ENCODE peak calls at places on chromosome 10, in nine cellular contexts. One of them, this sample, is unnamed.

GRCh38 chr10:101840102-101840684 is 3.4 kb downstream of the KCNIP2 start:
- DNase-seq in M059J: no peak
- DNase-seq in iPS DF 19.7: no peak
- DNase-seq in fibroblast of the aortic adventitia: no peak
- DNase-seq in HCT116: no peak
- DNase-seq in HTR-8/SVneo: no peak
- DNase-seq in Calu3: peak; percentile 48
- DNase-seq in AG20443: no peak
- DNase-seq in choroid plexus epithelial cell: no peak
- DNase-seq in this sample: peak; percentile 81

GRCh38 chr10:61682323-61682722 is 19.6 kb downstream of the CABCOCO1 start:
- DNase-seq in Calu3: no peak
- DNase-seq in fibroblast of the aortic adventitia: no peak
- DNase-seq in M059J: peak; percentile 15
- DNase-seq in HCT116: no peak
- DNase-seq in iPS DF 19.7: no peak
- DNase-seq in choroid plexus epithelial cell: peak; percentile 5
- DNase-seq in AG20443: no peak
- DNase-seq in HTR-8/SVneo: no peak
- DNase-seq in this sample: no peak

GRCh38 chr10:88791924-88792323 is 10.6 kb upstream of the LIPM start:
- DNase-seq in HCT116: peak; percentile 32
- DNase-seq in choroid plexus epithelial cell: peak; percentile 76
- DNase-seq in M059J: peak; percentile 44
- DNase-seq in Calu3: peak; percentile 21
- DNase-seq in HTR-8/SVneo: peak; percentile 5
- DNase-seq in fibroblast of the aortic adventitia: no peak
- DNase-seq in AG20443: peak; percentile 53
- DNase-seq in iPS DF 19.7: peak; percentile 47
- DNase-seq in this sample: no peak

GRCh38 chr10:66151346-66151745 is 774.5 kb upstream of the LRRTM3 start:
- DNase-seq in M059J: no peak
- DNase-seq in HCT116: no peak
- DNase-seq in choroid plexus epithelial cell: no peak
- DNase-seq in fibroblast of the aortic adventitia: no peak
- DNase-seq in AG20443: no peak
- DNase-seq in HTR-8/SVneo: no peak
- DNase-seq in iPS DF 19.7: no peak
- DNase-seq in Calu3: no peak
- DNase-seq in this sample: no peak

GRCh38 chr10:65544756-65545155 is 1381.1 kb upstream of the LRRTM3 start:
- DNase-seq in Calu3: no peak
- DNase-seq in AG20443: no peak
- DNase-seq in HTR-8/SVneo: no peak
- DNase-seq in M059J: no peak
- DNase-seq in choroid plexus epithelial cell: no peak
- DNase-seq in fibroblast of the aortic adventitia: no peak
- DNase-seq in iPS DF 19.7: no peak
- DNase-seq in HCT116: no peak
- DNase-seq in this sample: no peak

GRCh38 chr10:33732176-33733025 is 397.9 kb upstream of the NRP1 start:
- DNase-seq in M059J: no peak
- DNase-seq in fibroblast of the aortic adventitia: peak; percentile 22
- DNase-seq in HTR-8/SVneo: no peak
- DNase-seq in iPS DF 19.7: no peak
- DNase-seq in HCT116: no peak
- DNase-seq in AG20443: no peak
- DNase-seq in choroid plexus epithelial cell: peak; percentile 79
- DNase-seq in Calu3: no peak
- DNase-seq in this sample: no peak

GRCh38 chr10:9158675-9159074 is 1104.2 kb downstream of the GATA3 start:
- DNase-seq in fibroblast of the aortic adventitia: no peak
- DNase-seq in AG20443: no peak
- DNase-seq in M059J: peak; percentile 49
- DNase-seq in HCT116: no peak
- DNase-seq in Calu3: no peak
- DNase-seq in choroid plexus epithelial cell: no peak
- DNase-seq in iPS DF 19.7: no peak
- DNase-seq in HTR-8/SVneo: no peak
- DNase-seq in this sample: no peak

GRCh38 chr10:44566786-44567185 is 181.9 kb upstream of the CXCL12 start:
- DNase-seq in fibroblast of the aortic adventitia: no peak
- DNase-seq in HCT116: no peak
- DNase-seq in HTR-8/SVneo: no peak
- DNase-seq in M059J: no peak
- DNase-seq in AG20443: no peak
- DNase-seq in Calu3: no peak
- DNase-seq in iPS DF 19.7: no peak
- DNase-seq in choroid plexus epithelial cell: no peak
- DNase-seq in this sample: no peak

This sample was measured in osteoblast.